ENCODE peak calls at places on chromosomes 2 and 18, in four cellular contexts. V is IMR-90, D is kidney, O is heart left ventricle. P is an unnamed sample. For H3K36me3 and H3K4me1, the result is how much of the 10 kb centered on the place peaks cover.

GRCh38 chr18:41096504-41096903 is 858.5 kb upstream of the PIK3C3 start:
- DNase-seq in V (peak), D (no peak), O (no peak), P (no peak)

GRCh38 chr2:208977582-208977981 is 446.3 kb upstream of the MAP2 start:
- DNase-seq in V (no peak), D (no peak), O (no peak), P (no peak)

GRCh38 chr18:57595347-57595746 is 8.8 kb upstream of the FECH start:
- DNase-seq in V (no peak), D (no peak), O (no peak), P (no peak)

GRCh38 chr2:168920504-168921157 is 19.5 kb downstream of the G6PC2 start:
- DNase-seq in V (peak), D (no peak), O (no peak), P (no peak)

GRCh38 chr18:31247574-31248199 is 70.3 kb upstream of the DSG1 start:
- DNase-seq in V (peak), D (no peak), O (no peak), P (no peak)

GRCh38 chr18:67007085-67007484 is 403.2 kb upstream of the CDH19 start:
- DNase-seq in V (no peak), D (no peak), O (no peak), P (no peak)

GRCh38 chr2:160224060-160224459 is 24.0 kb upstream of the ITGB6 start:
- DNase-seq in V (peak), D (no peak), O (no peak), P (no peak)

GRCh38 chr2:112706170-112706664 is 14.6 kb upstream of the NT5DC4 start:
- DNase-seq in V (peak), D (no peak), O (no peak), P (no peak)

GRCh38 chr2:240166761-240167587 is 26.5 kb upstream of the OTOS start:
- DNase-seq in V (no peak), D (peak), O (no peak), P (peak)

GRCh38 chr2:142315353-142315752 is 184.5 kb upstream of the LRP1B start:
- DNase-seq in V (no peak), D (no peak), O (no peak), P (no peak)

GRCh38 chr2:164620873-164621760 is at the start of gene GRB14:
- DNase-seq in V (no peak), D (peak), O (peak), P (no peak)

GRCh38 chr18:36501100-36501499 is 203.6 kb downstream of the FHOD3 start:
- DNase-seq in V (no peak), D (no peak), O (peak), P (no peak)

GRCh38 chr2:1796581-1796930 is 52.2 kb upstream of the PXDN start:
- DNase-seq in V (no peak), D (peak), O (no peak), P (no peak)

GRCh38 chr2:135773917-135774316 is 32.3 kb downstream of the UBXN4 start:
- DNase-seq in V (peak), D (no peak), O (no peak), P (no peak)

GRCh38 chr2:3664925-3665324 is 6.9 kb downstream of the ALLC start:
- DNase-seq in V (no peak), D (no peak), O (no peak), P (peak)

GRCh38 chr2:203394519-203395227 is 66.5 kb downstream of the ABI2 start:
- DNase-seq in V (no peak), D (no peak), O (no peak), P (no peak)

GRCh38 chr2:63050186-63050915 is at the start of gene OTX1:
- DNase-seq in V (peak), D (peak), O (peak), P (no peak)

GRCh38 chr2:3689998-3690748 is 13.2 kb upstream of the DCDC2C start:
- DNase-seq in V (no peak), D (no peak), O (no peak), P (no peak)

GRCh38 chr18:10463741-10464140 is 9.3 kb downstream of the APCDD1 start:
- DNase-seq in V (no peak), D (no peak), O (no peak), P (no peak)

DNA sequence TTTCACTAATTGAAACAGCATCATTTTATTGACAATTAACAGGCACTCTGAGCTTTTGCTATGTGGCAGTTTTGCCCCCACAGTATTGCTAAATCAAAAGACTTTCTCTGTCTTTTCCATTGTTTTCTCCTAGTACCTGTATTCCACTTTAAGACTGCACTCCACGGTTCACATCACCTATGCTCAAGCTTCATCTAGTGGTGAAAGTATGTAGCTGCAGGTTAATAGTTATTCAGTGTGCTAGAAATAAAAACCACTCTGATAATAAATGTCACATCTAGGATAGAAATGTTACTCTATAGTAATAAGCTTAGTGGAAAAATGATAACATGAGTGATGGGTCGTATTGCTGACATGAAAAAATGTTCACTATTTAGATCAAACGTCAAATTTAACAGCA is 24.6 kb downstream of the ARL6IP6 start:
- DNase-seq in V (no peak), D (no peak), O (no peak), P (no peak)
- TF ChIP-seq CTCF in V (peak), D (peak), O (peak), P (peak)

GRCh38 chr2:70988151-70988550 is 6.5 kb downstream of the TEX261 start:
- DNase-seq in V (no peak), D (no peak), O (no peak), P (peak)

GRCh38 chr2:70990216-70990615 is 4.5 kb downstream of the TEX261 start:
- DNase-seq in V (no peak), D (no peak), O (no peak), P (no peak)

GRCh38 chr2:70991142-70991541 is 3.5 kb downstream of the TEX261 start:
- DNase-seq in V (no peak), D (no peak), O (no peak), P (no peak)

GRCh38 chr2:70987386-70987785 is 7.3 kb downstream of the TEX261 start:
- DNase-seq in V (no peak), D (no peak), O (no peak), P (peak)

DNA sequence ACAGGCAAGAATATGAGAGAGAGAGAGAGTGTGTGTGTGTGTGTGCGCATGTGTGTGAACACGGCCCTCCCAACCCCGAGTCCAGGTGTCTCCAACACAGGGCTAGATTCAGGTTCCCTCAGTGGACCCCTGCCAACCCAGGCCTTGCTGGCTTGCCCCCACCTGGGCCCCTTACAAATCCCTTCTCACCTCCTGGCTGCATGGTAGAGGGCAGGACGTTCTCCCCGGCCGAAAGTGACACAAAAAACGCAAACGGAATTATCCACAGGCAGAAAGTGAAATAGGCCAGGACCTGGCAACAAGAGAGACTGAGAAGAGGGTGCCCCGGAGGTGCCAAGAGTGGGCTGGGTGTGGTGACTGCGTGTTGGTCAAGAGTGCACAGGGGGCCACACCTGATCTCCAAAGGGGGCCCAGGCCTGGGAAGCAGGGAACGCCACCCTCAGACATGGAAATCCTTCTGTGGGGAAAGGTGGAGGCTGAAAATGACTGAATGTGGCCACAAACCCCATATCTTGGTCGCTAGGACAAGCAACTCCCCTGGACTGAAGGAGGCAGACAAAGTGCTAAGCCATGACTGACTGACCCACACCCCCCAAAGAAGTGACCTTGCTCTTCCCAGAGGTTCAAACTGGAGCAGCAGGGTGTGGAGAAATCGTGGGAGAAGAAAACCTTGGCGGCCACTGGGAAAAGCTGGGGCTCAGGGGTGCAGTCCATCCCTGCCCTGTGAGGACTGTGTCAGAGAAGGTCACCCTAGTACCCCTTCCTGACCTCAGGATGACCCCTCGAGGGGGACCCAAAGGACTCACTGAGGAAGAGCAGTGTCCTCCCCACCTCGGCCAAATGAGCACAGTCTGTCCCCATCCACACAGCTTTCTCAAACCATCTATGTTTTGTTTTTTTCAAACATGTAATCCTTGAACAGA is 5.7 kb downstream of the TEX261 start:
- DNase-seq in V (no peak), D (no peak), O (no peak), P (peak)
- H3K36me3 ChIP-seq in V (under half), D (under half), O (half or more), P (under half)

GRCh38 chr2:28637648-28638047 is 114.0 kb upstream of the PPP1CB start:
- DNase-seq in V (no peak), D (no peak), O (no peak), P (no peak)

GRCh38 chr2:28638102-28638501 is 113.5 kb upstream of the PPP1CB start:
- DNase-seq in V (no peak), D (no peak), O (no peak), P (no peak)

GRCh38 chr2:28639092-28639691 is 112.4 kb upstream of the PPP1CB start:
- DNase-seq in V (no peak), D (no peak), O (no peak), P (no peak)

GRCh38 chr2:28635251-28635650 is 116.4 kb upstream of the PPP1CB start:
- DNase-seq in V (no peak), D (no peak), O (peak), P (peak)

DNA sequence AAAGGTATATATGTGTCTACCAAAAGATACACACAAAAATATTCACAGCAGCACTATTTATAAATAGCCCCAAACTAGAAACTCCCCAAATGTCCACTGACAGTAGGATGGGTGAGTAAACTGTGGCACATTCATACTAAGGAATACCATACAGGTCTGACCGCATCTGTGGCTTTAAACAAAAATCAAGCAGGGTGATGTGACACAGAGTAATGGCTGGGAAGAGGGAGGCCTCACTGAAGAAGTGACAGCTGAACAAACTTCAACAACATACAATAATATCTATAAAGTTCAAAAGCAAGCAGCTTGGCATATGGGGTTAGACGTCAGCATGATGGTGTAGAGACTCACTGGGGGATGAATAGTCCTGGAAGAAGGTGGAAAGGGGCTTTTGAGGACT is 115.1 kb upstream of the PPP1CB start:
- DNase-seq in V (no peak), D (no peak), O (no peak), P (no peak)
- H3K4me1 ChIP-seq in V (under half), D (under half), O (under half), P (half or more)

GRCh38 chr2:30503007-30503691 is 56.1 kb downstream of the LCLAT1 start:
- DNase-seq in V (no peak), D (no peak), O (no peak), P (no peak)
- TF ChIP-seq CTCF in V (peak), D (no peak), O (peak), P (peak)